ENCODE peak calls at places on chromosomes 13 and 19, in seven cellular contexts. X is neural progenitor cell, V is A549, Z is BJ, K is cardiac muscle cell, W is uterus, S is AG04450. C is an unnamed sample.

GRCh38 chr19:38015771-38016170 is 108.8 kb downstream of the SIPA1L3 start:
- DNase-seq in K (no peak), S (no peak), X (no peak), W (no peak), V (no peak), Z (no peak), C (no peak)

GRCh38 chr13:38563739-38564138 is 123.1 kb upstream of the FREM2 start:
- DNase-seq in Z (no peak), X (no peak), S (no peak), W (no peak), V (no peak), K (no peak), C (no peak)

GRCh38 chr19:16330368-16330801 is 5.8 kb downstream of the KLF2 start:
- DNase-seq in S (no peak), V (peak), X (no peak), K (no peak), W (peak), Z (no peak), C (peak)

GRCh38 chr13:40376296-40376849 is 290.1 kb downstream of the FOXO1 start:
- DNase-seq in S (no peak), K (no peak), W (no peak), X (no peak), Z (no peak), V (no peak), C (no peak)

GRCh38 chr19:2477141-2477710 is 1.3 kb downstream of the GADD45B start:
- DNase-seq in S (no peak), Z (no peak), V (no peak), X (peak), W (peak), K (peak), C (peak)

GRCh38 chr13:111359930-111360329 is 39.5 kb downstream of the TEX29 start:
- DNase-seq in V (no peak), K (no peak), S (no peak), Z (no peak), W (no peak), X (no peak), C (no peak)

GRCh38 chr19:50649433-50650391 is at the start of gene C19orf81:
- DNase-seq in S (no peak), W (no peak), Z (no peak), X (peak), V (peak), K (peak), C (no peak)

GRCh38 chr13:100323937-100324336 is 235.0 kb downstream of the PCCA start:
- DNase-seq in S (no peak), W (no peak), Z (no peak), K (no peak), V (no peak), X (no peak), C (no peak)

GRCh38 chr19:33616346-33616745 is 5.4 kb upstream of the CHST8 start:
- DNase-seq in Z (no peak), X (no peak), W (no peak), S (no peak), K (no peak), V (no peak), C (no peak)

GRCh38 chr19:31304877-31305312 is 44.3 kb downstream of the TSHZ3 start:
- DNase-seq in S (no peak), W (no peak), Z (no peak), K (no peak), X (no peak), V (no peak), C (no peak)

GRCh38 chr13:99002191-99002710 is 24.4 kb upstream of the DOCK9 start:
- DNase-seq in V (no peak), X (no peak), S (no peak), W (no peak), Z (no peak), K (no peak), C (no peak)

GRCh38 chr13:46184277-46184699 is 2.3 kb upstream of the LCP1 start:
- DNase-seq in V (peak), S (no peak), X (peak), K (peak), Z (no peak), W (no peak), C (no peak)

GRCh38 chr13:48588120-48588519 is 55.2 kb upstream of the RCBTB2 start:
- DNase-seq in V (no peak), S (no peak), Z (no peak), W (no peak), K (no peak), X (no peak), C (no peak)

GRCh38 chr13:71797487-71797886 is 69.5 kb downstream of the DACH1 start:
- DNase-seq in V (no peak), K (no peak), X (no peak), Z (no peak), S (no peak), W (no peak), C (no peak)

GRCh38 chr13:111153977-111154332 is 38.8 kb downstream of the ARHGEF7 start:
- DNase-seq in S (no peak), V (no peak), X (no peak), K (no peak), W (no peak), Z (no peak), C (no peak)

GRCh38 chr13:113001251-113002140 is 32.5 kb downstream of the MCF2L start:
- DNase-seq in S (no peak), Z (no peak), W (no peak), K (peak), X (peak), V (no peak), C (no peak)

GRCh38 chr13:100213576-100213975 is 124.7 kb downstream of the PCCA start:
- DNase-seq in Z (no peak), W (no peak), V (no peak), S (no peak), K (no peak), X (no peak), C (no peak)

GRCh38 chr19:38729653-38730469 is 14.4 kb downstream of the CAPN12 start:
- DNase-seq in K (peak), X (peak), W (peak), Z (no peak), V (peak), S (no peak), C (peak)

GRCh38 chr19:10823690-10824089 is 12.3 kb downstream of the TMED1 start:
- DNase-seq in X (no peak), Z (no peak), K (no peak), W (no peak), V (no peak), S (no peak), C (no peak)

GRCh38 chr13:91078093-91078679 is 269.3 kb upstream of the MIR17HG start:
- DNase-seq in X (peak), K (peak), Z (no peak), S (no peak), V (peak), W (no peak), C (no peak)

GRCh38 chr19:3359850-3360493 is 6.4 kb upstream of the NFIC start:
- DNase-seq in V (no peak), W (no peak), Z (no peak), S (no peak), K (peak), X (no peak), C (no peak)

GRCh38 chr13:46571189-46571901 is 18.4 kb downstream of the LRCH1 start:
- DNase-seq in K (no peak), Z (no peak), X (no peak), V (peak), S (peak), W (no peak), C (peak)

GRCh38 chr19:12224676-12225075 is 61.8 kb downstream of the ZNF136 start:
- DNase-seq in K (no peak), S (no peak), Z (no peak), W (no peak), V (no peak), X (no peak), C (no peak)

GRCh38 chr13:45174478-45174877 is 26.4 kb downstream of the KCTD4 start:
- DNase-seq in W (no peak), S (no peak), K (no peak), V (no peak), Z (no peak), X (no peak), C (no peak)

GRCh38 chr13:21402586-21403307 is 56.4 kb downstream of the ZDHHC20 start:
- DNase-seq in S (no peak), X (no peak), V (peak), W (no peak), K (no peak), Z (no peak), C (peak)

GRCh38 chr19:16888629-16889371 is at the start of gene F2RL3:
- DNase-seq in W (peak), S (no peak), X (no peak), Z (no peak), V (no peak), K (peak), C (no peak)

GRCh38 chr13:111204438-111205177 is 89.5 kb downstream of the ARHGEF7 start:
- DNase-seq in W (peak), X (peak), V (no peak), S (peak), K (no peak), Z (no peak), C (peak)

GRCh38 chr13:66556306-66556705 is 673.8 kb downstream of the PCDH9 start:
- DNase-seq in K (no peak), X (no peak), W (no peak), V (no peak), S (no peak), Z (peak), C (peak)

GRCh38 chr13:101556676-101557121 is 104.2 kb downstream of the ITGBL1 start:
- DNase-seq in S (no peak), Z (no peak), V (no peak), X (no peak), K (no peak), W (no peak), C (peak)

GRCh38 chr19:15195987-15196682 is 4.7 kb downstream of the NOTCH3 start:
- DNase-seq in W (no peak), S (no peak), Z (no peak), K (peak), V (no peak), X (peak), C (no peak)

GRCh38 chr13:97339019-97339988 is 94.7 kb upstream of the RAP2A start:
- DNase-seq in K (peak), W (peak), X (no peak), V (peak), S (peak), Z (peak), C (peak)

GRCh38 chr13:30774214-30774730 is 38.9 kb downstream of the ALOX5AP start:
- DNase-seq in S (no peak), Z (no peak), V (no peak), W (no peak), K (no peak), X (no peak), C (no peak)

GRCh38 chr19:50694815-50695145 is 24.8 kb downstream of the SHANK1 start:
- DNase-seq in Z (no peak), V (no peak), X (no peak), S (no peak), K (no peak), W (no peak), C (no peak)

DNA sequence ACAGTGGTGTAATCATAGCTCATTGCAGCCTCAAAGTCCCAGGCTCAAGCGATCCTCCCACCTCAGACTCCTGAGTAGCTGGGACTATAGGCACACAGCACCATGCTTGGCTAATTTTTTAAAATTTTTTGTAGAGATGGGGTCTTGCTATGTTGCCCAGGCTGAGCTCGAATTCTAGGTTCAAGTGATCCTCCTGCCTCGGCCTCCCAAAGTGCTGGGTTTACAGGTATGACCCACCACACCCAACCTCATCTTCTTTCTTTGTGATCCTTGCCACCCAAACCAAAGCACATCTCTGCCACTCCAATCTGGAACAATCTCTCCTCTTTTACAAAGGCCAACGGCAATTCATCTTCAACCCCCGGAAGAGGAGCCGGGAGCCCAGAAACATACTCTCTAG is 38.6 kb downstream of the INSR start:
- DNase-seq in V (no peak), X (no peak), W (no peak), Z (no peak), S (no peak), K (no peak), C (no peak)
- TF ChIP-seq CTCF in V (no peak), X (no peak), W (no peak), Z (no peak), S (no peak), K (no peak), C (no peak)

GRCh38 chr13:20336761-20337160 is 104.6 kb upstream of the GJB6 start:
- DNase-seq in Z (no peak), W (no peak), S (no peak), V (no peak), K (no peak), X (no peak), C (no peak)

GRCh38 chr13:20337894-20338551 is 105.9 kb upstream of the GJB6 start:
- DNase-seq in Z (no peak), K (no peak), W (no peak), V (no peak), S (no peak), X (no peak), C (no peak)

GRCh38 chr13:20340759-20341161 is 108.6 kb upstream of the GJB6 start:
- DNase-seq in W (no peak), X (no peak), S (no peak), K (no peak), Z (no peak), V (no peak), C (peak)

GRCh38 chr13:20342326-20342725 is 110.2 kb upstream of the GJB6 start:
- DNase-seq in X (no peak), K (no peak), V (no peak), W (no peak), Z (no peak), S (no peak), C (no peak)

GRCh38 chr13:20340136-20340758 is 108.1 kb upstream of the GJB6 start:
- DNase-seq in X (no peak), V (no peak), S (no peak), W (no peak), Z (no peak), K (no peak), C (no peak)
- H3K4me3 ChIP-seq in X (no peak), V (no peak), S (no peak), W (no peak), Z (no peak), K (no peak), C (no peak)

GRCh38 chr19:1260749-1261511 is 8.2 kb upstream of the CIRBP start:
- DNase-seq in S (peak), W (peak), V (peak), K (peak), Z (no peak), X (peak), C (peak)

GRCh38 chr19:1259873-1260748 is 9.0 kb upstream of the CIRBP start:
- DNase-seq in W (no peak), X (peak), K (no peak), S (no peak), Z (no peak), V (peak), C (no peak)

GRCh38 chr19:1261863-1262686 is 7.1 kb upstream of the CIRBP start:
- DNase-seq in W (peak), X (peak), S (no peak), Z (no peak), V (peak), K (no peak), C (peak)

GRCh38 chr19:1262687-1263123 is 6.4 kb upstream of the CIRBP start:
- DNase-seq in K (no peak), S (no peak), W (no peak), V (no peak), Z (no peak), X (peak), C (no peak)

GRCh38 chr19:1261512-1261862 is 7.6 kb upstream of the CIRBP start:
- DNase-seq in K (no peak), W (no peak), S (no peak), X (peak), V (peak), Z (no peak), C (no peak)
- TF ChIP-seq CTCF in K (peak), W (no peak), S (peak), X (peak), V (no peak), Z (no peak), C (peak)

GRCh38 chr13:79655509-79655908 is 174.6 kb downstream of the NDFIP2 start:
- DNase-seq in K (no peak), W (no peak), X (no peak), S (no peak), Z (no peak), V (no peak), C (no peak)
- H3K4me3 ChIP-seq in K (no peak), W (no peak), X (no peak), S (no peak), Z (no peak), V (no peak), C (no peak)

GRCh38 chr13:102933076-102933922 is 87.5 kb downstream of the ERCC5 start:
- DNase-seq in X (no peak), V (no peak), K (no peak), W (no peak), Z (no peak), S (no peak), C (no peak)

GRCh38 chr13:102940770-102941169 is 94.9 kb downstream of the ERCC5 start:
- DNase-seq in K (no peak), Z (no peak), S (no peak), W (no peak), V (no peak), X (no peak), C (no peak)

GRCh38 chr13:102930566-102930965 is 84.7 kb downstream of the ERCC5 start:
- DNase-seq in S (no peak), K (no peak), W (no peak), V (no peak), X (no peak), Z (no peak), C (no peak)

GRCh38 chr13:102940143-102940542 is 94.3 kb downstream of the ERCC5 start:
- DNase-seq in Z (no peak), S (no peak), W (no peak), X (no peak), K (no peak), V (peak), C (no peak)

DNA sequence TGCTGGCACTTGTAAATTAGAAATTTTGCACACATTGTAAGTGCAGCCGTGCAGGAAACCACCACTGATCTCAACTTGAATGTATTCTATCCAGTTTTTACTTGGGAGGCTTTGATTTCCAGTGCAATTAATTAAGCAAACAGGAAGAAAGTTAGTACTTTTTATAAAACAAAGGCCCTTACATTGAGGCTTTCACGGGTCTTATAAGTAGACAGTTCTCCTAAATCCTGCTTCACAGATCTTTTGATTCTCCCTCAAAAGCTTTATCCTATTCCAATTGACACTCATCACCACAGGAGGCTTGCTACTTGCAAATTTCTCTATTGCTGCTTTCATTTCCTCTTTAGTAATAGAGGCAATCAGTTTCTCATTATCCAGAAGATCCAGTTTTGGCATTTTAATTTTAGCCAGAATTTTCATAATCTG is 90.1 kb downstream of the ERCC5 start:
- DNase-seq in Z (no peak), K (no peak), V (no peak), X (peak), W (no peak), S (no peak), C (no peak)
- TF ChIP-seq CTCF in Z (no peak), K (no peak), V (no peak), X (no peak), W (no peak), S (no peak), C (no peak)

GRCh38 chr19:35340431-35340830 is 7.3 kb upstream of the FFAR1 start:
- DNase-seq in X (no peak), V (no peak), Z (no peak), K (no peak), S (no peak), W (no peak), C (no peak)
- H3K4me3 ChIP-seq in X (no peak), V (no peak), Z (no peak), K (no peak), S (no peak), W (no peak), C (no peak)

C was measured in fibroblast of the aortic adventitia.